ENCODE peak calls at places on chromosomes 16 and 17, in five cellular contexts. I is IMR-90, K is H9, F is neuronal stem cell, P is mesendoderm. X is an unnamed sample.
A peak's percentile ranks its signal among the peaks of the same experiment; 100 is the strongest.

GRCh38 chr17:21215935-21216334 is 2.0 kb upstream of the TMEM11 start:
- DNase-seq in I (no peak), K (no peak), F (no peak), P (peak; percentile 37), X (peak; percentile 34)

GRCh38 chr17:18362509-18363020 is 785 bp downstream of the SHMT1 start:
- DNase-seq in I (no peak), K (peak; percentile 48), F (peak; percentile 9), P (peak; percentile 13), X (peak; percentile 30)

GRCh38 chr17:16040710-16041251 is 41.2 kb downstream of the TTC19 start:
- DNase-seq in I (peak; percentile 87), K (no peak), F (no peak), P (no peak), X (no peak)

GRCh38 chr17:80224098-80224497 is 3.9 kb downstream of the SLC26A11 start:
- DNase-seq in I (no peak), K (no peak), F (no peak), P (no peak), X (no peak)

GRCh38 chr17:44977740-44978584 is 9.9 kb upstream of the C1QL1 start:
- DNase-seq in I (no peak), K (no peak), F (no peak), P (no peak), X (no peak)

GRCh38 chr16:25155553-25156460 is 44.3 kb downstream of the LCMT1 start:
- DNase-seq in I (peak; percentile 34), K (no peak), F (no peak), P (no peak), X (peak; percentile 28)

GRCh38 chr17:31391496-31391949 is at the start of gene RAB11FIP4:
- DNase-seq in I (no peak), K (peak; percentile 47), F (no peak), P (peak; percentile 47), X (peak; percentile 18)

GRCh38 chr16:14029658-14030057 is 41.5 kb upstream of the MRTFB start:
- DNase-seq in I (no peak), K (no peak), F (no peak), P (no peak), X (no peak)

GRCh38 chr17:53626286-53626685 is 196.4 kb upstream of the KIF2B start:
- DNase-seq in I (peak; percentile 67), K (no peak), F (no peak), P (peak; percentile 78), X (peak; percentile 72)

GRCh38 chr17:60390881-60391418 is 983 bp downstream of the USP32 start:
- DNase-seq in I (peak; percentile 33), K (no peak), F (peak; percentile 23), P (peak; percentile 45), X (peak; percentile 76)

GRCh38 chr16:82152641-82153094 is 17.4 kb downstream of the MPHOSPH6 start:
- DNase-seq in I (peak; percentile 70), K (no peak), F (no peak), P (peak; percentile 28), X (peak; percentile 75)

GRCh38 chr16:799948-800833 is at the start of gene GNG13:
- DNase-seq in I (no peak), K (peak; percentile 74), F (peak; percentile 37), P (peak; percentile 55), X (no peak)

GRCh38 chr17:78126895-78127239 is 1.7 kb downstream of the TMC6 start:
- DNase-seq in I (no peak), K (no peak), F (no peak), P (no peak), X (no peak)

GRCh38 chr16:53744449-53744848 is 40.5 kb downstream of the FTO start:
- DNase-seq in I (no peak), K (peak; percentile 31), F (no peak), P (peak; percentile 89), X (no peak)

GRCh38 chr17:70130274-70130673 is 39.1 kb upstream of the KCNJ2 start:
- DNase-seq in I (no peak), K (no peak), F (no peak), P (no peak), X (no peak)

GRCh38 chr17:40178021-40178601 is 841 bp downstream of the RAPGEFL1 start:
- DNase-seq in I (no peak), K (peak; percentile 80), F (no peak), P (peak; percentile 61), X (no peak)

GRCh38 chr17:40181205-40181604 is 3.9 kb downstream of the RAPGEFL1 start:
- DNase-seq in I (no peak), K (no peak), F (no peak), P (no peak), X (no peak)

GRCh38 chr17:40178660-40179059 is 1.4 kb downstream of the RAPGEFL1 start:
- DNase-seq in I (no peak), K (no peak), F (no peak), P (no peak), X (no peak)

GRCh38 chr17:40180694-40181093 is 3.4 kb downstream of the RAPGEFL1 start:
- DNase-seq in I (no peak), K (no peak), F (no peak), P (no peak), X (no peak)

DNA sequence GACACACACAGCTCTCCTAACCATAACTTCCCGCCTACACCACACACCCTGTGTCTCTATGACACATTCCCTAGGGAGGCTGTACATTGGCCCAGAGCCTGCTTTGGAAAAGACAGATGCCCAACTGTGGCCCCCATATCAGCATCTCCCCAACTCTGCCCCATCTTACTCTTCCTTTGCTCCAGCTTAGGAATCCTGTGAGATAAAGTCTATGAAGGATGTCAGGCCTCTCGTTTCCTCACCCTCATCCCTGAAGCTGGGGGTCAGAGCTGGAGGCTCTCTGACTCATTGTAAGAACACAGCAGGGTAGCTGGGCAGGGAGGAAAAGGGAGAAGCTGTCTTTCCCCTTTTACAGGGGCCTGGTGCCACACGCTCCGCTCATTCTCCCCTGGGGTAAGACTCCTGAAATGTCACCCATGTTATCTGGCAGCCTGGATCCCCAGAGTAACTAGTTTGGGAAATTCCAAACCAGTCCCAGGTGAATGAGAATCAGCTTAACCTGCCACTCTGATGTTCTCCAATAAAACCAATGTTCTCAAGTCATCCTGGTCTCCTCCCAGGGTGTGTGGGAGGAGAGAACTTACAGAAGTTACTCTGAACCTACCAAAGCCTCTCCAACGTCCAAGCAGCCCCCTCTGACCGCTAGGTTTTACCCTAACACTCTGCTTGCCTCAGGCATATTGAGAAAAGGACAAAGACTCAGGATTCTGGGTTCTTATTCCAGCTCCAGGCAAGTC is 2.8 kb downstream of the RAPGEFL1 start:
- DNase-seq in I (peak; percentile 70), K (no peak), F (no peak), P (peak; percentile 67), X (peak; percentile 60)
- H3K9ac ChIP-seq in I (no peak overlapping the region), K (no peak overlapping the region), F (no peak overlapping the region), P (no peak overlapping the region), X (no peak overlapping the region)

GRCh38 chr16:23840310-23840709 is 4.5 kb downstream of the PRKCB start:
- DNase-seq in I (no peak), K (no peak), F (no peak), P (no peak), X (no peak)
- H3K23ac ChIP-seq in I (no peak overlapping the region), K (no peak overlapping the region), F (no peak overlapping the region), P (no peak overlapping the region), X (no peak overlapping the region)

GRCh38 chr16:84648595-84649510 is 542 bp downstream of the KLHL36 start:
- DNase-seq in I (no peak), K (no peak), F (no peak), P (no peak), X (peak; percentile 51)
- H3K9ac ChIP-seq in I (peak overlapping the region; percentile 79), K (no peak overlapping the region), F (no peak overlapping the region), P (peak overlapping the region; percentile 77), X (peak overlapping the region; percentile 86)

DNA sequence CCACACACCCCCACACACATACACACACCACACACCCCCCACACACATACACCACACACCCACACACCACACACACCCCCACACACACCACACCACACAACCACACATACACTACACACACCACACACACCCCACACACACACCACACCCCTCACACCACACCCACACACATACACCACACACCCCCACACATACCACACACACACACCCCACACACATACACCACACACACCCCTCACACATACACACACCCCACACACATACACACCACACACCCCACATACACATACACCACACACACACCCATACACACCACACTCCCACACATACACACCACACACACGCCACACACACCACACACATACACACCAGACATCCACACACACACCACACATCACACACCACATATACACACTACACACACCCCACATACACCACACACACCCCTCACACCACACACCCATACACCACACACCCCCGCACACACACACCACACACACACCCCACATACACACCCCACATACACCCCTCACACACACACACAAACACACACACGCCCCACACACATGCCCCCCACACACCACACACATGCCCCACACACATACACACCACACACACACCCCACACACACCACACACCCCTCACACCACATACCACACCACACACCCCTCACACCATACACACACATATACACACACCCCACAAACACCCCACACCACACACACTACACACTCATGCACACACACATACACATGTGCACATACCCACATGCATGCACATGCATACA is 25.9 kb upstream of the GSG1L start:
- DNase-seq in I (no peak), K (no peak), F (no peak), P (no peak), X (no peak)
- H3K23ac ChIP-seq in I (no peak overlapping the region), K (no peak overlapping the region), F (peak overlapping the region; percentile 63), P (no peak overlapping the region), X (no peak overlapping the region)